ENCODE peak calls at places on chromosome 20, in nine cellular contexts. G is CD8-positive, alpha-beta T cell; D is mesothelial cell of epicardium; Q is fibroblast of mammary gland; C is HCT116; F is neural crest cell; W is right atrium auricular region; U is H9; P is heart left ventricle. V is an unnamed sample.

GRCh38 chr20:373171-373890 is 7.2 kb upstream of the TRIB3 start:
- DNase-seq in Q (peak), F (no peak), D (no peak), U (peak), C (peak), P (peak), G (no peak), W (no peak), V (no peak)

GRCh38 chr20:37899105-37900045 is 3.6 kb upstream of the VSTM2L start:
- DNase-seq in P (no peak), D (no peak), W (no peak), F (no peak), C (no peak), U (no peak), G (no peak), Q (no peak), V (no peak)

GRCh38 chr20:48606841-48607543 is 220.8 kb downstream of the PREX1 start:
- DNase-seq in U (no peak), Q (no peak), P (no peak), G (no peak), F (no peak), C (no peak), W (no peak), D (no peak), V (no peak)

GRCh38 chr20:11067359-11067758 is 393.6 kb upstream of the JAG1 start:
- DNase-seq in F (no peak), D (no peak), U (no peak), Q (peak), G (no peak), W (no peak), P (no peak), C (no peak), V (no peak)

GRCh38 chr20:9121211-9121610 is 52.3 kb downstream of the PLCB4 start:
- DNase-seq in Q (no peak), G (no peak), C (no peak), P (no peak), D (no peak), F (no peak), W (no peak), U (no peak), V (no peak)

GRCh38 chr20:4973330-4974097 is 27.8 kb downstream of the SLC23A2 start:
- DNase-seq in D (no peak), C (no peak), Q (peak), G (peak), U (no peak), W (peak), F (no peak), P (no peak), V (peak)

GRCh38 chr20:63626424-63627128 is at the start of gene GMEB2:
- DNase-seq in P (peak), Q (peak), W (no peak), U (peak), G (peak), D (peak), C (peak), F (no peak), V (peak)

GRCh38 chr20:47664068-47664437 is 121.2 kb downstream of the SULF2 start:
- DNase-seq in F (no peak), W (no peak), U (no peak), Q (no peak), P (no peak), G (no peak), D (no peak), C (no peak), V (no peak)

GRCh38 chr20:58344741-58345140 is 35.2 kb downstream of the RAB22A start:
- DNase-seq in U (no peak), P (no peak), C (no peak), F (no peak), W (no peak), D (no peak), Q (peak), G (no peak), V (no peak)

GRCh38 chr20:33445881-33446615 is 2.5 kb upstream of the SNTA1 start:
- DNase-seq in W (no peak), G (no peak), Q (no peak), F (no peak), U (no peak), D (no peak), C (no peak), P (no peak), V (no peak)

GRCh38 chr20:33443006-33443511 is 504 bp downstream of the SNTA1 start:
- DNase-seq in F (no peak), Q (no peak), P (no peak), C (no peak), G (peak), U (no peak), W (no peak), D (no peak), V (no peak)

GRCh38 chr20:33443512-33444239 is at the start of gene SNTA1:
- DNase-seq in P (peak), F (peak), C (no peak), U (peak), G (peak), Q (peak), W (peak), D (peak), V (peak)

GRCh38 chr20:33442136-33443005 is 1.2 kb downstream of the SNTA1 start:
- DNase-seq in D (no peak), F (no peak), W (no peak), P (no peak), Q (no peak), G (no peak), C (no peak), U (no peak), V (no peak)

GRCh38 chr20:33444797-33445560 is 1.4 kb upstream of the SNTA1 start:
- DNase-seq in G (no peak), P (no peak), D (no peak), Q (peak), W (no peak), F (no peak), C (no peak), U (peak), V (no peak)
- TF ChIP-seq CTCF in G (no peak), P (peak), D (no peak), Q (peak), W (peak), F (no peak), C (peak), U (peak), V (no peak)

DNA sequence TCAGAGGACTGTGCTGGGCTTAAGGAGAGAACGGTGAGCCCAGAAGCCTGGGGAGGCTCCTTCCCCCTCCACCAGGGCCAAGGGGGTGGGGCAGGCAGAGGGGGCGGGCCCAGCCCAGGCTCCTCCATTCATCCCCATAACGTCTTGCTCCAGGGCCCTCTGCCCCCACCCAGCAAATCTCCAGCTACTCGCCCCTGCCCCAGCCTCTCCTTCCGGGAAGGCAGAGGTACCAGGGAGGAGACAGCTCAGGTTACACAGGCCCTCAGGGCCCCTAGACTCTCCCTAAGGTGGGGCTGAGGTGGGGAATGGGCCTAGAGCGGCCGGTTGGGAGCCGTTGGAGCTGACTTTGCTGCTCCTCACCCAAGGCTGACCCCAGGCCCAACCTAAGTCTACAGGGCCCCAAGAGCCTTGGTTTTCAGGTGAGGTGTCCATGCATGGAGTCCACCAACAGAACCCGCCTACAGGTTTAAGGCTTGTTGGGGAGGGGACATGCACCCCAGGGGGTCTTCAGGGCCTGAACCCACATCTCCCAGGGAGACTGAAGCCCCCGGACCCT is 1.2 kb downstream of the LAMA5 start:
- DNase-seq in D (no peak), P (peak), U (peak), Q (no peak), C (no peak), G (no peak), F (no peak), W (no peak), V (peak)
- TF ChIP-seq CTCF in D (no peak), P (no peak), U (no peak), Q (no peak), C (no peak), G (no peak), F (no peak), W (no peak), V (no peak)

GRCh38 chr20:19784511-19785172 is 26.6 kb downstream of the RIN2 start:
- DNase-seq in Q (peak), F (peak), W (peak), P (no peak), D (no peak), C (peak), U (peak), G (no peak), V (peak)
- TF ChIP-seq CTCF in Q (peak), F (peak), W (peak), P (peak), D (peak), C (peak), U (peak), G (no peak), V (peak)

GRCh38 chr20:24648481-24648880 is 179.1 kb downstream of the SYNDIG1 start:
- DNase-seq in G (no peak), Q (peak), P (no peak), U (no peak), F (no peak), W (no peak), C (no peak), D (no peak), V (no peak)

GRCh38 chr20:24648919-24649318 is 179.5 kb downstream of the SYNDIG1 start:
- DNase-seq in F (no peak), W (no peak), D (no peak), U (no peak), Q (no peak), C (no peak), P (no peak), G (no peak), V (no peak)

GRCh38 chr20:24651171-24651972 is 181.9 kb downstream of the SYNDIG1 start:
- DNase-seq in C (no peak), F (no peak), W (no peak), D (no peak), G (no peak), Q (peak), U (no peak), P (no peak), V (no peak)

GRCh38 chr20:24651973-24652340 is 182.5 kb downstream of the SYNDIG1 start:
- DNase-seq in W (no peak), Q (no peak), D (no peak), G (no peak), P (no peak), U (no peak), F (no peak), C (no peak), V (no peak)

DNA sequence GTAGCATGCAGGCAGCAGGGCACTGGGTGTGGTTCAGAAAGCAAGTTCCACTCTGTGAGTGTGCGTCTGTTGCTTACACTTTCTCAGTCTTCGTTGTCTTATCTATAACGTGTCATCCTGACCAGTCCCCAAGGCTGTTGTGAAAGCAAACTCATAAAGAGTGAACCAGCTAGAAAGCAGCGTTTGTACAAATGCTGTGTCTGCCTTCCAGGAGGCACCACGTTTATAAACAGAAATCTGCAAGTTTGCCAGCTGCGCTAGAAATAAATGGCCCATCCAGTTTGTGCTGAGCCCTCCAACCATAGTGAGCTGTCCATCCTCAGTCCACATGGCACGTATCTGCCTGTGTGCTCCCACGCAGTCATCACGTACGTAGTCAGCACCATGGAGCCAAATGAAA is 180.7 kb downstream of the SYNDIG1 start:
- DNase-seq in F (no peak), D (no peak), Q (peak), P (no peak), G (no peak), W (no peak), C (no peak), U (no peak), V (no peak)
- TF ChIP-seq CTCF in F (no peak), D (no peak), Q (no peak), P (no peak), G (no peak), W (no peak), C (no peak), U (no peak), V (no peak)

GRCh38 chr20:16752901-16753300 is 4.7 kb downstream of the OTOR start:
- DNase-seq in Q (no peak), P (no peak), U (no peak), F (no peak), W (no peak), C (no peak), G (no peak), D (no peak), V (no peak)

GRCh38 chr20:16752082-16752481 is 3.9 kb downstream of the OTOR start:
- DNase-seq in P (no peak), F (no peak), W (no peak), C (no peak), U (no peak), Q (no peak), D (no peak), G (no peak), V (no peak)

GRCh38 chr20:16748058-16748457 is at the start of gene OTOR:
- DNase-seq in G (no peak), P (no peak), W (no peak), D (no peak), C (no peak), U (no peak), F (no peak), Q (no peak), V (no peak)

GRCh38 chr20:16747291-16747811 is 807 bp upstream of the OTOR start:
- DNase-seq in W (no peak), Q (no peak), C (no peak), P (no peak), F (no peak), D (no peak), U (peak), G (no peak), V (no peak)

DNA sequence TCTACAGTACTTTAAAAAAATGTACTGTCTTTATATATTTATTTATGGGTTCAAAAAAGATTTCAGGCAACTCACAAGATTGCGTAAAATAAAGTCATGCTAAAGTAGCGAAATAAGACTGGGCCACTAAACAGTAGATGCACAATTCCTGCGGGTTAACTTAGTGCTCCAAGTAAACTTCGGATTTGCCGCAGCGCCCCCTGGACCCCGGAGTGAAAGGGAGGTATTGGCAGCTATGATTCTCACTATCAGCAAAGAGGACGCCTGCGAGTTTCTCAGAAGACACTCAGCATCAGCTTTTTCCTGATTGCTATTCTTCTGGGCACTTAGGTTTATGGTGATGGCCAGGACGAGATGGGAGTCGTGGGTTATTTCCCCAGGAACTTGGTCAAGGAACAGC is 1.4 kb downstream of the OTOR start:
- DNase-seq in P (no peak), U (peak), F (peak), C (no peak), D (no peak), G (no peak), Q (no peak), W (no peak), V (peak)
- TF ChIP-seq CTCF in P (no peak), U (peak), F (no peak), C (no peak), D (no peak), G (no peak), Q (no peak), W (no peak), V (peak)

GRCh38 chr20:13775867-13776266 is 8.9 kb downstream of the ESF1 start:
- DNase-seq in U (no peak), Q (no peak), F (no peak), G (no peak), C (no peak), W (no peak), P (no peak), D (no peak), V (no peak)

GRCh38 chr20:13777171-13777601 is 7.5 kb downstream of the ESF1 start:
- DNase-seq in P (no peak), U (no peak), C (peak), D (no peak), G (no peak), F (no peak), W (no peak), Q (peak), V (no peak)

GRCh38 chr20:13770141-13770540 is 14.6 kb downstream of the ESF1 start:
- DNase-seq in W (no peak), C (no peak), F (no peak), Q (no peak), U (no peak), G (no peak), P (no peak), D (no peak), V (no peak)

GRCh38 chr20:13772529-13772928 is 12.2 kb downstream of the ESF1 start:
- DNase-seq in W (no peak), C (no peak), Q (peak), P (no peak), U (no peak), G (no peak), D (no peak), F (no peak), V (no peak)

GRCh38 chr20:13771853-13772453 is 12.8 kb downstream of the ESF1 start:
- DNase-seq in F (no peak), G (no peak), W (no peak), D (no peak), P (no peak), C (no peak), Q (peak), U (no peak), V (no peak)
- TF ChIP-seq CTCF in F (peak), G (peak), W (peak), D (peak), P (peak), C (peak), Q (peak), U (peak), V (peak)

DNA sequence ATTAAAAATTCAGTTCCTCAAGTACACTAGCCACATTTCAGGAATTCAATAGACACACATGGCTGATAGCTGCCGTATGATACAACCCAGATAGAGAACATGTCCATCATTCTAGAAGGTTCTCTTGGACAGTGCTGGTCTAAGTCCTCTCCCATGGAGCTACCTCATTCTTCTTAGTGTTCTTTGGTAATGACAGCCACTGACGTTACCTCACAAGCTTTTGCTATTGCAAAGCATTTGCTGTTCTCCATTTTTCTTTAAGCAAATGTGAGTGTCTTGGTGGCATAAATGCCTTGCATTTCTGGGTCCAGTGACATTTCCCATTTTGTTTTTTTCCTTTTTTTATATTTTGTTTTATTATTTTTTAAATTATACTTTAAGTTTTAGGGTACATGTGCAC is 8.3 kb upstream of the CEBPB start:
- DNase-seq in F (no peak), W (no peak), U (no peak), C (no peak), D (no peak), Q (no peak), P (no peak), G (no peak), V (no peak)
- TF ChIP-seq CTCF in F (no peak), W (no peak), U (no peak), C (no peak), D (no peak), Q (no peak), P (no peak), G (no peak), V (no peak)

V was measured in nephron progenitor cell.